ENCODE peak calls at places on chromosomes 1 and 21, in seven cellular contexts. P, G, C, L, X, E and K are unnamed samples.

GRCh38 chr1:101346419-101346818 is 109.6 kb downstream of the S1PR1 start:
- DNase-seq in P (no peak), G (no peak), C (no peak), L (no peak), X (no peak), E (no peak), K (peak; percentile 60)

GRCh38 chr1:217135987-217136894 is 413.0 kb upstream of the ESRRG start:
- DNase-seq in P (no peak), G (no peak), C (no peak), L (no peak), X (no peak), E (no peak), K (no peak)

GRCh38 chr1:204431310-204432184 is 19.9 kb upstream of the PPP1R15B start:
- DNase-seq in P (peak; percentile 92), G (peak; percentile 84), C (peak; percentile 37), L (peak; percentile 85), X (no peak), E (peak; percentile 83), K (peak; percentile 78)

GRCh38 chr1:60171793-60172192 is 98.2 kb upstream of the C1orf87 start:
- DNase-seq in P (peak; percentile 81), G (no peak), C (no peak), L (no peak), X (no peak), E (no peak), K (no peak)

GRCh38 chr1:211613951-211614350 is 35.0 kb upstream of the SLC30A1 start:
- DNase-seq in P (no peak), G (no peak), C (no peak), L (no peak), X (no peak), E (no peak), K (peak; percentile 88)

GRCh38 chr1:19403256-19403655 is 82.1 kb downstream of the CAPZB start:
- DNase-seq in P (no peak), G (no peak), C (no peak), L (no peak), X (no peak), E (no peak), K (no peak)

GRCh38 chr1:243786546-243786945 is 63.5 kb downstream of the AKT3 start:
- DNase-seq in P (no peak), G (no peak), C (no peak), L (no peak), X (no peak), E (no peak), K (no peak)

GRCh38 chr1:229447809-229448252 is 13.9 kb upstream of the ACTA1 start:
- DNase-seq in P (no peak), G (no peak), C (no peak), L (no peak), X (no peak), E (no peak), K (peak; percentile 93)

GRCh38 chr1:12472798-12473551 is 145.0 kb downstream of the DHRS3 start:
- DNase-seq in P (no peak), G (no peak), C (peak; percentile 78), L (peak; percentile 87), X (no peak), E (no peak), K (peak; percentile 53)

GRCh38 chr1:183090386-183091006 is 67.3 kb downstream of the LAMC1 start:
- DNase-seq in P (peak; percentile 39), G (no peak), C (no peak), L (no peak), X (no peak), E (no peak), K (peak; percentile 41)

GRCh38 chr1:46394108-46394871 is at the start of gene FAAH:
- DNase-seq in P (no peak), G (peak; percentile 68), C (no peak), L (no peak), X (peak; percentile 61), E (peak; percentile 57), K (no peak)

GRCh38 chr1:241413974-241414373 is 57.0 kb upstream of the RGS7 start:
- DNase-seq in P (no peak), G (no peak), C (no peak), L (no peak), X (no peak), E (no peak), K (no peak)

GRCh38 chr21:42443181-42443785 is 39.6 kb downstream of the UBASH3A start:
- DNase-seq in P (no peak), G (no peak), C (no peak), L (no peak), X (no peak), E (no peak), K (no peak)

GRCh38 chr1:64124751-64125445 is 78.5 kb upstream of the UBE2U start:
- DNase-seq in P (no peak), G (no peak), C (no peak), L (no peak), X (no peak), E (no peak), K (no peak)

GRCh38 chr1:247332215-247332900 is 691 bp upstream of the ZNF496 start:
- DNase-seq in P (peak; percentile 74), G (peak; percentile 41), C (peak; percentile 41), L (peak; percentile 66), X (peak; percentile 73), E (peak; percentile 75), K (peak; percentile 73)